ENCODE peak calls at places on chromosome 1, in eight cellular contexts. L is lower lobe of right lung, T is colonic mucosa, B is psoas muscle, F is kidney, C is mucosa of descending colon, W is fibroblast of pulmonary artery, I is WERI-Rb-1. E is an unnamed sample.

GRCh38 chr1:3494321-3495308 is 40.1 kb downstream of the ARHGEF16 start:
- DNase-seq in F (no peak), C (no peak), W (no peak), T (no peak), I (no peak), L (no peak), B (no peak), E (no peak)

GRCh38 chr1:204438628-204439027 is 27.0 kb upstream of the PPP1R15B start:
- DNase-seq in C (no peak), L (no peak), I (peak), W (peak), F (no peak), B (peak), T (no peak), E (no peak)

GRCh38 chr1:161374373-161374772 is 6.7 kb upstream of the CFAP126 start:
- DNase-seq in F (no peak), W (peak), C (no peak), T (no peak), B (no peak), I (no peak), L (no peak), E (no peak)

GRCh38 chr1:163399976-163400375 is 78.2 kb downstream of the NUF2 start:
- DNase-seq in F (no peak), W (no peak), T (no peak), L (no peak), C (no peak), B (no peak), I (no peak), E (no peak)

GRCh38 chr1:209751627-209752231 is 4.1 kb upstream of the TRAF3IP3 start:
- DNase-seq in W (no peak), B (no peak), L (no peak), I (no peak), C (no peak), F (no peak), T (no peak), E (no peak)

GRCh38 chr1:68085752-68086151 is 35.3 kb upstream of the DIRAS3 start:
- DNase-seq in I (no peak), B (no peak), T (no peak), F (no peak), W (no peak), C (no peak), L (no peak), E (no peak)

GRCh38 chr1:198155253-198155652 is 1.5 kb upstream of the NEK7 start:
- DNase-seq in B (no peak), I (no peak), F (no peak), C (no peak), W (peak), T (no peak), L (no peak), E (no peak)

GRCh38 chr1:28553229-28553930 is 495 bp downstream of the TRNAU1AP start:
- DNase-seq in W (peak), C (peak), L (peak), F (peak), B (peak), T (peak), I (peak), E (peak)

GRCh38 chr1:38370716-38371504 is 324.3 kb upstream of the POU3F1 start:
- DNase-seq in L (no peak), T (no peak), I (peak), C (no peak), W (no peak), F (no peak), B (no peak), E (no peak)

GRCh38 chr1:203153989-203154821 is 21.4 kb downstream of the MYBPH start:
- DNase-seq in L (no peak), I (no peak), W (peak), T (no peak), B (no peak), C (no peak), F (peak), E (peak)
- H3K4me3 ChIP-seq in L (no peak), I (no peak), W (no peak), T (no peak), B (no peak), C (no peak), F (no peak), E (no peak)

GRCh38 chr1:155932487-155932886 is 1.7 kb downstream of the KHDC4 start:
- DNase-seq in I (no peak), T (no peak), L (no peak), F (no peak), W (peak), C (no peak), B (no peak), E (no peak)
- TF ChIP-seq CTCF in I (no peak), T (no peak), L (no peak), F (no peak), W (no peak), C (no peak), B (no peak), E (no peak)

GRCh38 chr1:181386951-181387350 is 96.4 kb upstream of the CACNA1E start:
- DNase-seq in C (no peak), I (no peak), W (no peak), T (no peak), B (no peak), F (peak), L (no peak), E (no peak)
- H3K4me3 ChIP-seq in C (no peak), I (no peak), W (no peak), T (no peak), B (no peak), F (no peak), L (no peak), E (no peak)

DNA sequence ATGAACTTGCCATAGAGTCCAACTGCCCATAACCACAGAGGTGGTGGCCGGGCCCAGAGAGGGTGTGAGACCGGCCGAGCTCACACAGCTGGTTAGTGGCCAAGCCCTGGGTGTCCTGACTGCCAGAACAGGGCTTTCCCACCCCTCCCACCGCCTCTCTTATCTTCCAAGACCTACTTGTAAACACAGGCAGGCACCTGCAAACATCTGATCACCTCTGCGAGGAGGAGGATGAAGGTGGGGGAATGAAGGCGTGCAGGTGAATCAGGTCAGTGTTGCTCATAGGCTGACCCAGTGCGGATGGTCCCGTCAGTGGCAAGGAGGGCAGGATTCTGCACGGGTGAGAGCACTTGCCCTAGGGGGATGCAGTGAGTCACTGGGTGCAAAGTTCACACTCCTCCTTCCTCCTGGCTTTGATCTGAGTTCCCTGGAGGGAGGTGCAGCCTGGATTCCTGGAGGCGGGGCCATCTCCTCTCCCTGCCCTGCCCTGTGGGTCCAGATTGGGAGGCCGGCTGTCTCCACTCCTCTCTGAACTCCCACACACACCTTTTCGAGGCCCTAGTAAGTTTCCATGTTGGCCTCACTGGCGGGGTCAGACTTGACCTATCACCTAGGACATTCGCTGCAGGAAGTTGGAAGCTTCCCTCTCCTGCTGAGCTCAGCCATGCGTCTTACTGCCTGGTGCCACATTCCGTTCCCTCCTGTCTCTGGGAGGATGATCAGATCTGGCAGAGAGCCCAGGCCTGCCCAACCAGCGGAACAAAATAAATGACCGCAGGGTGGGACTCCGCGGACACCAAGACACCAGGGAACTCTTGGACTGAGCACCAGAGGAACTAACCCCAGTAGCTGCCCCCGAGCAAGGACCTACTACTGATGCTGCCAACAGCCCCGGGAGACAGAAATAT is 7.3 kb downstream of the UQCRHL start:
- DNase-seq in B (no peak), I (no peak), F (peak), T (peak), L (peak), W (no peak), C (peak), E (peak)
- TF ChIP-seq CTCF in B (no peak), I (no peak), F (no peak), T (no peak), L (no peak), W (no peak), C (no peak), E (no peak)

GRCh38 chr1:183416850-183417690 is 1.1 kb downstream of the NMNAT2 start:
- DNase-seq in F (peak), I (peak), T (peak), L (peak), B (peak), C (no peak), W (peak), E (peak)
- H3K4me3 ChIP-seq in F (peak), I (peak), T (no peak), L (peak), B (peak), C (no peak), W (peak), E (peak)

DNA sequence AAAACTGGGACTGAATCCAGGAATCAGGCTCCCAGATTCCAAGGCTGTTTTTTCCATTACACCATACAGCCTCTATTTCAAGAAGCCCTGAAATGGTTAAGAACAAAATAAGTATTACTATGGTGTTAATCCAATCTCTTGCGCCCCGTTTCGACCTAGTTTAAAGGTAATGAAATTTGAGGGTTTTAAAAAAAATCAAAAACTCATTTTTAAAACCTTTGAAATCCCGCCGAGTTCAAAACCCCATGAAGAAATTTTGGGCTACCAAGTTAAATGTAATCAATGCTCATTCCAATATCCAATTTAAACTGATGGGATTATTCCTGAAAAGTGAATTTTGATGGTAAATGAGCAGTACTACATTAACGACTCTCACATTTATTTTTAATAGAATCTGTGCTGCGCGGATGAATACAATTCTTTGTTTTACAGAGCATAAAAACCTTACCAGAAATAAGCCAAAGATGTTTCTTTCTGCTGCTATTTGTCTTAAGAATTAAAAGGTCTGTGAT is 767 bp upstream of the EGLN1 start:
- DNase-seq in C (no peak), W (no peak), B (no peak), L (no peak), T (no peak), I (no peak), F (no peak), E (no peak)
- TF ChIP-seq CTCF in C (no peak), W (no peak), B (no peak), L (no peak), T (no peak), I (no peak), F (no peak), E (no peak)

GRCh38 chr1:110211503-110212164 is 1.5 kb downstream of the KCNC4 start:
- DNase-seq in I (no peak), T (no peak), F (no peak), B (no peak), L (peak), W (no peak), C (peak), E (no peak)
- H3K4me3 ChIP-seq in I (peak), T (peak), F (peak), B (peak), L (peak), W (peak), C (no peak), E (peak)

E was measured in BE2C.